ENCODE peak calls at places on chromosomes 13 and 19, in nine cellular contexts. K, R, M, P, X, E, W, Z and U are unnamed samples.

GRCh38 chr13:49814551-49815270 is 22.2 kb upstream of the KPNA3 start:
- DNase-seq in K (no peak), Z (no peak), E (no peak), W (no peak), R (no peak), P (no peak), M (no peak), X (no peak), U (no peak)

GRCh38 chr19:39237200-39238184 is 7.3 kb downstream of the IFNL3 start:
- DNase-seq in R (no peak), K (peak), X (no peak), M (no peak), E (no peak), Z (no peak), P (peak), W (no peak), U (no peak)

GRCh38 chr19:5090465-5090779 is 121.5 kb downstream of the KDM4B start:
- DNase-seq in M (no peak), Z (no peak), W (no peak), P (no peak), X (no peak), R (no peak), K (no peak), E (no peak), U (no peak)

GRCh38 chr19:42271045-42271419 is 2.0 kb downstream of the CIC start:
- DNase-seq in R (no peak), X (no peak), M (no peak), K (no peak), E (no peak), Z (no peak), W (no peak), P (no peak), U (no peak)

GRCh38 chr19:58555920-58556632 is 1.2 kb upstream of the CHMP2A start:
- DNase-seq in P (no peak), Z (no peak), E (no peak), W (peak), X (no peak), M (no peak), R (no peak), K (no peak), U (no peak)

GRCh38 chr19:18507021-18507726 is 14.7 kb downstream of the ELL start:
- DNase-seq in W (no peak), X (no peak), P (no peak), Z (no peak), R (peak), E (no peak), K (no peak), M (no peak), U (no peak)

GRCh38 chr19:41753159-41753558 is 2.2 kb upstream of the CEACAM6 start:
- DNase-seq in X (no peak), K (peak), M (peak), R (peak), E (peak), Z (peak), P (peak), W (no peak), U (no peak)

GRCh38 chr19:15104003-15104402 is 3.2 kb upstream of the SYDE1 start:
- DNase-seq in P (no peak), K (no peak), R (no peak), X (no peak), W (no peak), Z (no peak), M (no peak), E (no peak), U (no peak)

GRCh38 chr19:55258476-55258827 is 365 bp downstream of the PPP6R1 start:
- DNase-seq in X (no peak), R (no peak), Z (no peak), P (no peak), M (no peak), W (no peak), E (no peak), K (no peak), U (no peak)

GRCh38 chr13:97627566-97627965 is 193.6 kb downstream of the RAP2A start:
- DNase-seq in R (peak), K (no peak), M (peak), X (peak), P (peak), Z (no peak), E (peak), W (no peak), U (peak)

GRCh38 chr19:6480843-6481415 is 658 bp downstream of the DENND1C start:
- DNase-seq in M (no peak), P (no peak), R (no peak), X (no peak), E (no peak), Z (no peak), W (no peak), K (no peak), U (no peak)

GRCh38 chr13:50069255-50069654 is 54.0 kb downstream of the KCNRG start:
- DNase-seq in M (no peak), K (no peak), E (no peak), X (no peak), W (no peak), R (no peak), P (no peak), Z (no peak), U (no peak)

GRCh38 chr13:76991432-76991795 is 467 bp upstream of the CLN5 start:
- DNase-seq in P (no peak), R (peak), X (no peak), K (no peak), Z (no peak), E (no peak), M (no peak), W (no peak), U (no peak)

GRCh38 chr13:51223284-51224270 is 1.4 kb downstream of the FAM124A start:
- DNase-seq in M (peak), K (no peak), W (no peak), Z (peak), P (peak), X (no peak), R (no peak), E (no peak), U (no peak)

GRCh38 chr19:282501-282900 is 8.7 kb downstream of the PLPP2 start:
- DNase-seq in W (no peak), K (no peak), Z (no peak), R (peak), P (no peak), E (no peak), M (no peak), X (no peak), U (no peak)

GRCh38 chr13:44448373-44448772 is 74.7 kb downstream of the SERP2 start:
- DNase-seq in P (no peak), E (no peak), R (no peak), Z (no peak), X (no peak), W (no peak), M (no peak), K (no peak), U (no peak)

GRCh38 chr19:18194554-18195238 is 1.7 kb downstream of the MPV17L2 start:
- DNase-seq in W (peak), E (no peak), Z (no peak), R (peak), X (peak), M (no peak), P (peak), K (no peak), U (no peak)

GRCh38 chr13:45411631-45412030 is 6.5 kb downstream of the SLC25A30 start:
- DNase-seq in R (no peak), Z (no peak), P (no peak), E (no peak), W (no peak), M (no peak), X (no peak), K (no peak), U (no peak)

GRCh38 chr19:3575260-3575741 is 2.6 kb downstream of the HMG20B start:
- DNase-seq in P (peak), E (peak), K (no peak), W (no peak), Z (no peak), X (no peak), R (no peak), M (no peak), U (no peak)

GRCh38 chr19:42441047-42441440 is 1.7 kb downstream of the CXCL17 start:
- DNase-seq in M (no peak), Z (no peak), X (no peak), P (no peak), W (no peak), K (no peak), E (no peak), R (no peak), U (no peak)

GRCh38 chr19:37763488-37763887 is 15.9 kb downstream of the ZNF573 start:
- DNase-seq in X (no peak), Z (no peak), M (no peak), P (no peak), R (no peak), E (no peak), K (no peak), W (no peak), U (no peak)

GRCh38 chr19:44960906-44961734 is 5.9 kb downstream of the CLPTM1 start:
- DNase-seq in W (no peak), K (no peak), E (no peak), P (no peak), X (no peak), Z (no peak), R (no peak), M (no peak), U (no peak)

GRCh38 chr13:48647625-48648024 is 6.1 kb upstream of the CYSLTR2 start:
- DNase-seq in Z (no peak), P (peak), M (no peak), K (no peak), R (no peak), E (no peak), X (no peak), W (no peak), U (no peak)

GRCh38 chr13:105220063-105220462 is 1315.4 kb downstream of the EFNB2 start:
- DNase-seq in M (no peak), X (no peak), E (peak), Z (no peak), W (no peak), R (no peak), P (no peak), K (no peak), U (no peak)

GRCh38 chr13:40974460-40975407 is 44.4 kb downstream of the ELF1 start:
- DNase-seq in E (peak), Z (no peak), X (no peak), M (no peak), K (no peak), R (no peak), W (no peak), P (peak), U (no peak)

GRCh38 chr19:47779524-47780214 is 1.2 kb downstream of the SELENOW start:
- DNase-seq in K (no peak), Z (no peak), E (no peak), W (peak), R (peak), P (no peak), M (peak), X (no peak), U (no peak)

GRCh38 chr13:112179421-112179820 is 112.5 kb downstream of the SOX1 start:
- DNase-seq in W (no peak), P (peak), M (no peak), X (no peak), K (no peak), E (no peak), Z (no peak), R (no peak), U (no peak)

GRCh38 chr19:42596391-42597071 is 1.8 kb upstream of the CEACAM8 start:
- DNase-seq in P (peak), X (no peak), R (no peak), K (no peak), M (no peak), E (no peak), W (no peak), Z (peak), U (no peak)

GRCh38 chr13:76009491-76009890 is 373.4 kb downstream of the LMO7 start:
- DNase-seq in M (no peak), P (no peak), Z (no peak), E (peak), R (no peak), K (no peak), X (no peak), W (no peak), U (no peak)

GRCh38 chr19:42069619-42070293 is at the start of gene GRIK5:
- DNase-seq in W (no peak), M (no peak), K (no peak), Z (no peak), P (peak), X (no peak), E (no peak), R (no peak), U (no peak)

GRCh38 chr13:22030321-22030720 is 359.4 kb downstream of the FGF9 start:
- DNase-seq in R (no peak), Z (no peak), P (no peak), W (no peak), K (no peak), M (no peak), E (no peak), X (no peak), U (no peak)
- TF ChIP-seq CTCF in R (no peak), Z (no peak), P (no peak), W (no peak), K (no peak), M (no peak), E (no peak), X (no peak), U (no peak)

GRCh38 chr13:46799139-46799538 is 2.2 kb upstream of the ESD start:
- DNase-seq in M (no peak), R (no peak), Z (no peak), E (no peak), W (no peak), K (no peak), X (no peak), P (no peak), U (no peak)

GRCh38 chr13:46796129-46796514 is 839 bp downstream of the ESD start:
- DNase-seq in R (no peak), K (no peak), Z (no peak), M (no peak), P (no peak), E (no peak), W (no peak), X (no peak), U (no peak)

GRCh38 chr13:46797468-46798237 is 692 bp upstream of the ESD start:
- DNase-seq in X (no peak), M (no peak), K (no peak), Z (no peak), P (no peak), E (no peak), R (no peak), W (peak), U (no peak)

GRCh38 chr13:46796515-46797467 is at the start of gene ESD:
- DNase-seq in R (peak), K (peak), M (peak), Z (peak), W (peak), X (peak), P (peak), E (peak), U (peak)

DNA sequence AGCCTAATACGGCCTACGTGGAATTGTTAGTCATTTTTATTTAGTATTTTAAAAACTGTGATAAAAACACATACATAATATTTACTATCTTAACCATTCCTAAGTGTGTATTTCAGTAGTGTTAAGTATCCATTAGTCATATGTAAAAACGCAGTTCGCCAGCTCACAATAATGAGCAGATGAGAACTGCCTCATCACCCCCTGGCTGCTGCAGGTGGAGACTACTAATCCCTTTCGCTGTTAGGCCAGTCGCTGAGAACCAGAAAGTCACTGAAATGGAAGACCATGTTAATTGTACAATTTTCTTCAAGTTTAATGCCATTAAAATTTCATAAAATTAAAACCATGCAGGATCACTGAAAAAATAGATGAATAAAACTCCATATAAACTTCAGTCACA is 1.6 kb downstream of the ESD start:
- DNase-seq in W (no peak), Z (no peak), E (no peak), X (no peak), M (no peak), P (no peak), R (no peak), K (no peak), U (peak)
- H3K4me3 ChIP-seq in W (no peak), Z (no peak), E (no peak), X (no peak), M (peak), P (no peak), R (peak), K (no peak), U (no peak)

GRCh38 chr19:10661946-10662345 is 7.8 kb downstream of the ILF3 start:
- DNase-seq in R (no peak), W (no peak), M (no peak), P (no peak), X (no peak), Z (no peak), K (no peak), E (no peak), U (no peak)

GRCh38 chr19:10654610-10655456 is 687 bp downstream of the ILF3 start:
- DNase-seq in X (no peak), Z (peak), E (no peak), P (peak), K (no peak), W (peak), M (no peak), R (peak), U (no peak)

GRCh38 chr19:10655457-10656312 is 1.5 kb downstream of the ILF3 start:
- DNase-seq in W (no peak), Z (no peak), M (no peak), E (peak), P (peak), R (no peak), X (no peak), K (no peak), U (no peak)

GRCh38 chr19:10662384-10663251 is 8.5 kb downstream of the ILF3 start:
- DNase-seq in X (peak), P (no peak), R (no peak), W (no peak), Z (no peak), M (no peak), K (no peak), E (peak), U (no peak)

GRCh38 chr19:10660346-10660745 is 6.2 kb downstream of the ILF3 start:
- DNase-seq in X (no peak), Z (no peak), R (no peak), K (no peak), P (no peak), M (no peak), W (no peak), E (no peak), U (no peak)
- TF ChIP-seq CTCF in X (no peak), Z (no peak), R (no peak), K (no peak), P (no peak), M (no peak), W (no peak), E (no peak), U (no peak)

DNA sequence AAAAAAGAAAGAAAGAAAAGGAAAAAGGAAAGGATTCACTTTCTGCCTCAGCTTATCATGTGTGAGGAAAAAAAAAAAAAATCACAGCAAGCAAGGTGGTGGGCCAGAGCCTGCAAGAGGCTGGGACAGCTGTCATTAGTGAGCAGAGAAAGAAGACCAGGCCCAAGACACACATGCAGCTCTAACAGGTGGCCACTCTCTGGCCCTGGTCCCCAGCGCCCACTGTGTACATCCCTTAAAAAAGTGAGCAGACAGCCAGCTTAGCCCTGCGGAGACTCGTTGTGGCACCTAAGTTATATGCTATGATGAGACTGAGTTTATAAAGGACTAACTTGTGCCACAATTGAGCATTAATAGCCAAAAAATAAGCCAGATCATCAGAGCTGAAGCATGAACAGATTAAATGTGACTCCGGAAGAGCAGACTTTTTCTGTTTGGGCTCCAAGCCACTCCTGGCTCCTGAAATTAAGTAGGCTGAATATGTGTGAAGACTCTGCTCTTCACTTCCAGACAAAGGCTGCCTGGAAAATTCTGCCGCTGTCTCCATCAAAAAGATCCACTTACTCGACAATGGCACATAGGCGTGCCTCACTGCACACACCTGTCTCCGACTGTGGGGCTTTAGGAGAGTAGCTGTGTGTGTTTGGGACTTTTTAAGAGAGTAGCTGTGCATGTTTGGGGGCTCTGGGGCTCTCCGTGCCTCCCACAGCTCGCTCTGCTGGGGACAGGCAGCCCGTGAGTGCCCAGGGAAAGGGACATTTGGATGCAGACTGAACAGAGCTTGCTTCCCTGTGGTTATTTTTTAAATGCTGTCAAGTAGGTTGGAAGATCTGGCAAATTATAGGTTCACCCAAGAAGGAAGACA is 55.0 kb downstream of the LATS2 start:
- DNase-seq in R (no peak), W (no peak), P (peak), M (no peak), X (no peak), E (no peak), Z (no peak), K (no peak), U (no peak)
- H3K4me3 ChIP-seq in R (no peak), W (no peak), P (no peak), M (no peak), X (no peak), E (no peak), Z (no peak), K (no peak), U (no peak)

GRCh38 chr19:46049597-46049996 is 8.8 kb upstream of the IGFL4 start:
- DNase-seq in M (no peak), E (no peak), Z (no peak), W (no peak), R (no peak), K (no peak), P (peak), X (no peak), U (no peak)
- TF ChIP-seq CTCF in M (no peak), E (peak), Z (no peak), W (no peak), R (no peak), K (no peak), P (peak), X (no peak), U (no peak)

GRCh38 chr19:52369463-52370340 is at the start of gene ZNF880:
- DNase-seq in Z (peak), P (peak), K (peak), M (peak), W (peak), E (peak), X (peak), R (peak), U (peak)

GRCh38 chr19:52366414-52366824 is 3.3 kb upstream of the ZNF880 start:
- DNase-seq in X (no peak), K (no peak), M (no peak), E (no peak), R (no peak), W (no peak), P (no peak), Z (no peak), U (no peak)

GRCh38 chr19:52370341-52370710 is 603 bp downstream of the ZNF880 start:
- DNase-seq in K (no peak), X (no peak), E (no peak), P (no peak), Z (no peak), R (no peak), M (no peak), W (no peak), U (no peak)
- H3K4me3 ChIP-seq in K (peak), X (peak), E (peak), P (peak), Z (peak), R (peak), M (peak), W (peak), U (peak)